ENCODE peak calls at places on chromosome 20, in four cellular contexts. K, B, A and E are unnamed samples.

GRCh38 chr20:35232575-35232974 is 6.1 kb downstream of the MMP24 start:
- DNase-seq in A (no peak), K (no peak), B (no peak), E (peak; percentile 92)

GRCh38 chr20:3431109-3431508 is 23.6 kb upstream of the DNAAF9 start:
- DNase-seq in A (no peak), K (no peak), B (no peak), E (no peak)

GRCh38 chr20:17747431-17747846 is 47.7 kb downstream of the BANF2 start:
- DNase-seq in B (no peak), A (peak; percentile 33), K (no peak), E (peak; percentile 92)

GRCh38 chr20:47293524-47294157 is 62.9 kb downstream of the ZMYND8 start:
- DNase-seq in B (peak; percentile 7), A (no peak), K (no peak), E (no peak)

GRCh38 chr20:63124092-63124781 is 91.7 kb downstream of the YTHDF1 start:
- DNase-seq in B (peak; percentile 27), K (no peak), A (no peak), E (peak; percentile 47)

GRCh38 chr20:47150403-47151152 is 205.9 kb downstream of the ZMYND8 start:
- DNase-seq in B (peak; percentile 77), A (peak; percentile 64), K (peak; percentile 13), E (peak; percentile 70)

GRCh38 chr20:38115205-38115604 is 49.9 kb downstream of the TGM2 start:
- DNase-seq in K (no peak), A (no peak), B (no peak), E (no peak)

GRCh38 chr20:48066256-48066655 is 281.0 kb upstream of the SULF2 start:
- DNase-seq in A (no peak), B (no peak), K (no peak), E (peak; percentile 78)

GRCh38 chr20:16397053-16397452 is 176.2 kb downstream of the KIF16B start:
- DNase-seq in K (no peak), A (no peak), B (peak; percentile 72), E (peak; percentile 27)

GRCh38 chr20:5511505-5511904 is 194.8 kb upstream of the PROKR2 start:
- DNase-seq in K (no peak), A (no peak), B (no peak), E (no peak)

GRCh38 chr20:38198238-38198861 is 33.3 kb upstream of the TGM2 start:
- DNase-seq in A (no peak), K (no peak), B (no peak), E (no peak)